ENCODE peak calls at places on chromosome 5, in nine cellular contexts. E, F, L, W, Z, V, Y, M and S are unnamed samples.

GRCh38 chr5:80238778-80239679 is 16.8 kb downstream of the SERINC5 start:
- DNase-seq in M (peak; percentile 35), F (peak; percentile 74), Y (peak; percentile 47), E (no peak), W (peak; percentile 40), Z (peak; percentile 87), L (peak; percentile 71), V (peak; percentile 76), S (peak; percentile 81)

GRCh38 chr5:10387690-10388089 is 34.2 kb downstream of the MARCHF6 start:
- DNase-seq in F (peak; percentile 82), E (no peak), M (peak; percentile 29), L (no peak), V (no peak), Y (peak; percentile 62), Z (no peak), W (peak; percentile 77), S (no peak)

GRCh38 chr5:89037090-89037489 is 154.1 kb upstream of the MEF2C start:
- DNase-seq in E (peak; percentile 13), V (no peak), W (peak; percentile 57), Y (no peak), Z (no peak), L (no peak), M (peak; percentile 97), F (no peak), S (no peak)

GRCh38 chr5:149563461-149563860 is 12.2 kb upstream of the CSNK1A1 start:
- DNase-seq in E (no peak), M (peak; percentile 29), Z (no peak), L (no peak), F (peak; percentile 60), Y (peak; percentile 39), V (no peak), W (peak; percentile 65), S (no peak)

GRCh38 chr5:33929925-33930690 is 6.1 kb upstream of the RXFP3 start:
- DNase-seq in V (no peak), Y (no peak), M (peak; percentile 50), Z (no peak), E (no peak), L (no peak), W (no peak), F (peak; percentile 46), S (no peak)

GRCh38 chr5:180201051-180201987 is 7.7 kb downstream of the RASGEF1C start:
- DNase-seq in Y (no peak), E (peak; percentile 36), V (no peak), M (no peak), L (no peak), Z (no peak), W (peak; percentile 47), F (peak; percentile 28), S (peak; percentile 55)

GRCh38 chr5:50655810-50656205 is 10.6 kb upstream of the PARP8 start:
- DNase-seq in E (no peak), Y (no peak), F (no peak), L (no peak), V (peak; percentile 65), W (no peak), Z (no peak), M (peak; percentile 46), S (no peak)

GRCh38 chr5:132506094-132506692 is 15.6 kb upstream of the IRF1 start:
- DNase-seq in M (peak; percentile 52), V (peak; percentile 64), E (peak; percentile 64), Y (peak; percentile 70), Z (no peak), F (peak; percentile 87), W (peak; percentile 85), L (peak; percentile 62), S (no peak)

GRCh38 chr5:108481355-108481931 is 99.5 kb upstream of the FBXL17 start:
- DNase-seq in Z (peak; percentile 21), W (peak; percentile 46), L (no peak), V (no peak), F (peak; percentile 42), E (peak; percentile 37), Y (no peak), M (peak; percentile 16), S (peak; percentile 21)

GRCh38 chr5:111628901-111629300 is 116.6 kb upstream of the STARD4 start:
- DNase-seq in L (no peak), Y (peak; percentile 26), W (peak; percentile 40), Z (no peak), V (no peak), F (peak; percentile 55), E (no peak), M (no peak), S (no peak)

GRCh38 chr5:126368239-126368812 is 54.9 kb upstream of the GRAMD2B start:
- DNase-seq in V (no peak), E (no peak), Y (no peak), L (no peak), Z (no peak), F (no peak), W (no peak), M (peak; percentile 95), S (no peak)

GRCh38 chr5:958701-959571 is 49.7 kb upstream of the NKD2 start:
- DNase-seq in Z (no peak), F (peak; percentile 98), M (peak; percentile 72), L (peak; percentile 57), E (peak; percentile 80), W (peak; percentile 72), Y (no peak), V (no peak), S (no peak)

GRCh38 chr5:166625210-166625865 is 1666.1 kb upstream of the WWC1 start:
- DNase-seq in M (no peak), Y (peak; percentile 27), Z (no peak), W (peak; percentile 20), V (no peak), F (peak; percentile 11), E (no peak), L (no peak), S (no peak)
- H3K4me3 ChIP-seq in M (no peak overlapping the region), Y (no peak overlapping the region), Z (no peak overlapping the region), W (no peak overlapping the region), V (no peak overlapping the region), F (no peak overlapping the region), E (no peak overlapping the region), L (no peak overlapping the region), S (no peak overlapping the region)

DNA sequence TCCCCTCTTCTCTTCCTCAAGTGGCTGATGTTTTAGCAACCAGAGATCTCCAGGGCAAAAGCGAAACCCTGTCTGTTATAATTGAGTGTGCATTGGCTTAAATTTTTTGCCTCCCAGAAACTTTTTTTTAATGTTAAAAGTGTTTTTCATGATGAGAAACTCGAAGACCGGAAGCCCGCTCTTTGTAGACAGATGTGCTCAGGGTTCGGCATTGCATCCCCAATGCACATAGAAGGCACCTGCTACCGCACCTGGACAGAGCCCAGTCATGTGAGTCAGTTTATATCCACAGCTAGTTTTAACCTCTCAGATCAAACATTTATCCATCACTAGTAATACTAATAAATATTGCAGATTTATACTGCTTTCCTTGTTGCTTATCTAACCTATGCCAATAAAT is 19.5 kb upstream of the NADK2 start:
- DNase-seq in V (no peak), F (no peak), M (no peak), Z (no peak), Y (no peak), W (no peak), L (no peak), E (no peak), S (no peak)
- H3K4me3 ChIP-seq in V (no peak overlapping the region), F (no peak overlapping the region), M (no peak overlapping the region), Z (no peak overlapping the region), Y (no peak overlapping the region), W (no peak overlapping the region), L (no peak overlapping the region), E (no peak overlapping the region), S (no peak overlapping the region)

DNA sequence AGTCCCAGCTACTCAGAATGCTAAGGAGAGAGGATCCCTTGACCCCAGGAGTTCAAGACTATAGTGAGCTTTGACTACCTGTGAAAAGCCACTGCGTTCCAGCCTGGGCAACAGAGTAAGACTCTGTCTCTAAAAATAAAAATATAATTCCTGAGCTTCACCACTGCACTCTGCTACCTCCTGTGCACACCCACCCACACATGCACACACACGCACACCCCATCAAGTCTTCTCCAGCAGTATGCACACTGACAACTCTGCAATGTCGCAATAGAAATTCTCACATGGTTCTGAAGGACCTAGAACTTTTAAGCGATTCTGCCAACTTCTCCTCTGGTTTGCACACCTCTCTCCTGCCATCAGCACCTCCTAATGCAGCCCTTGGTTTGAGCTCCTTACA is 47.5 kb upstream of the FAT2 start:
- DNase-seq in Z (no peak), M (no peak), E (no peak), F (no peak), V (no peak), L (no peak), W (no peak), Y (no peak), S (no peak)
- H3K4me3 ChIP-seq in Z (no peak overlapping the region), M (no peak overlapping the region), E (no peak overlapping the region), F (no peak overlapping the region), V (no peak overlapping the region), L (no peak overlapping the region), W (no peak overlapping the region), Y (no peak overlapping the region), S (no peak overlapping the region)

GRCh38 chr5:177131711-177132503 is 1.7 kb upstream of the NSD1 start:
- DNase-seq in L (no peak), F (no peak), Z (no peak), W (peak; percentile 20), M (no peak), V (no peak), E (no peak), Y (no peak), S (no peak)
- H3K4me3 ChIP-seq in L (peak overlapping the region; percentile 73), F (no peak overlapping the region), Z (no peak overlapping the region), W (no peak overlapping the region), M (no peak overlapping the region), V (no peak overlapping the region), E (no peak overlapping the region), Y (no peak overlapping the region), S (no peak overlapping the region)